ENCODE peak calls at places on chromosomes 13 and 19, in four cellular contexts. C is GM12891, G is GM12878, F is K562. W is an unnamed sample.

GRCh38 chr19:46133101-46133627 is 8.7 kb upstream of the IGFL3 start:
- DNase-seq in C (no peak), G (peak), F (peak), W (no peak)

GRCh38 chr19:11405846-11406643 is 13.1 kb downstream of the RGL3 start:
- DNase-seq in C (no peak), G (no peak), F (no peak), W (no peak)

GRCh38 chr19:791605-792360 is 5.5 kb upstream of the PTBP1 start:
- DNase-seq in C (no peak), G (no peak), F (peak), W (no peak)

GRCh38 chr13:109389892-109390345 is 396.5 kb downstream of the IRS2 start:
- DNase-seq in C (no peak), G (no peak), F (no peak), W (peak)

GRCh38 chr19:44142014-44142523 is 715 bp downstream of the ZNF234 start:
- DNase-seq in C (no peak), G (no peak), F (peak), W (peak)

GRCh38 chr19:45809643-45810159 is 5.4 kb downstream of the RSPH6A start:
- DNase-seq in C (no peak), G (no peak), F (peak), W (no peak)

GRCh38 chr13:82627183-82627582 is 1255.1 kb downstream of the SLITRK1 start:
- DNase-seq in C (no peak), G (no peak), F (no peak), W (no peak)

GRCh38 chr19:45693168-45693788 is 812 bp downstream of the QPCTL start:
- DNase-seq in C (no peak), G (no peak), F (peak), W (no peak)

GRCh38 chr19:41540041-41540695 is 35.8 kb upstream of the CEACAM21 start:
- DNase-seq in C (no peak), G (no peak), F (no peak), W (no peak)

GRCh38 chr19:18636969-18637629 is at the start of gene KLHL26:
- DNase-seq in C (no peak), G (no peak), F (no peak), W (no peak)

GRCh38 chr13:76214001-76214400 is 577.9 kb downstream of the LMO7 start:
- DNase-seq in C (no peak), G (no peak), F (no peak), W (no peak)

GRCh38 chr13:76213423-76213904 is 577.3 kb downstream of the LMO7 start:
- DNase-seq in C (no peak), G (no peak), F (no peak), W (no peak)

GRCh38 chr13:76222511-76222910 is 586.4 kb downstream of the LMO7 start:
- DNase-seq in C (no peak), G (no peak), F (no peak), W (no peak)

DNA sequence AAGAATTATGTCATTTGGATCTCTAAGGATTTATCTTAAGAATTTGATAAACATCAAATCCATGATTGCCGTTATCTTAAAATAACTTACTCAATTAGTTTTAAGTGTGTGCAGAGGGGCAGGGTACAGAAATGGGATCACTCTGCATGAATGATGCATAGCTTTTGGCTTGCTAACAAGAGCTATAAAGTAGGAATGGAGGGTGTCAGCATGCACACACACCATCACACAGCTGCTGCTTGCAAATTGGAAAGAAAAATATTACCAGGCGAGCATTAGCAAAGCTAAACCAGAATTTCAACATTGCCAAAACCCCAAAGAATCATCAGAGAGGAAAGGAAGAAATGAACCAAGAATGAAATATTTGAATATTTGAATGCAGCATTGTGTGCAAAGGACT is 580.6 kb downstream of the LMO7 start:
- DNase-seq in C (no peak), G (no peak), F (no peak), W (no peak)
- TF ChIP-seq SPI1 in C (no peak), G (no peak), F (no peak), W (no peak)

GRCh38 chr19:9936151-9937000 is at the start of gene OLFM2:
- DNase-seq in C (no peak), G (no peak), F (peak), W (no peak)
- TF ChIP-seq SPI1 in C (no peak), G (no peak), F (no peak), W (no peak)

GRCh38 chr13:43682698-43683097 is 104.1 kb downstream of the ENOX1 start:
- DNase-seq in C (no peak), G (no peak), F (no peak), W (no peak)

GRCh38 chr13:43684947-43685725 is 101.6 kb downstream of the ENOX1 start:
- DNase-seq in C (no peak), G (no peak), F (no peak), W (no peak)

GRCh38 chr13:43687038-43687437 is 99.7 kb downstream of the ENOX1 start:
- DNase-seq in C (no peak), G (no peak), F (no peak), W (no peak)

GRCh38 chr13:43688230-43688907 is 98.4 kb downstream of the ENOX1 start:
- DNase-seq in C (no peak), G (no peak), F (no peak), W (no peak)

GRCh38 chr13:43686557-43686956 is 100.2 kb downstream of the ENOX1 start:
- DNase-seq in C (no peak), G (no peak), F (peak), W (no peak)
- TF ChIP-seq SPI1 in C (no peak), G (no peak), F (no peak), W (no peak)

GRCh38 chr19:39401549-39402416 is 4.9 kb upstream of the ZFP36 start:
- DNase-seq in C (no peak), G (no peak), F (peak), W (no peak)
- TF ChIP-seq SPI1 in C (no peak), G (no peak), F (no peak), W (no peak)